ENCODE peak calls at places on chromosomes 13 and 19, in nine cellular contexts. N, K, C, Y, D, Z, B, H and S are unnamed samples.

GRCh38 chr19:47663435-47663910 is 49.7 kb upstream of the EHD2 start:
- DNase-seq in N (no peak), B (no peak), D (no peak), K (peak), Z (no peak), Y (no peak), C (no peak), H (no peak), S (peak)

GRCh38 chr19:55592391-55593090 is 6.8 kb downstream of the FIZ1 start:
- DNase-seq in K (no peak), C (no peak), N (no peak), H (no peak), Y (no peak), Z (no peak), D (no peak), B (no peak), S (no peak)

GRCh38 chr13:60047943-60048342 is 115.8 kb downstream of the DIAPH3 start:
- DNase-seq in H (no peak), D (peak), Y (no peak), N (no peak), C (no peak), Z (no peak), K (peak), B (peak), S (no peak)

GRCh38 chr19:44869728-44870470 is 21.2 kb upstream of the TOMM40 start:
- DNase-seq in H (peak), K (peak), B (no peak), D (no peak), C (no peak), Z (no peak), Y (no peak), N (peak), S (no peak)

GRCh38 chr13:112911883-112912282 is 57.1 kb upstream of the MCF2L start:
- DNase-seq in D (no peak), K (no peak), Z (no peak), Y (no peak), B (no peak), H (no peak), N (no peak), C (no peak), S (no peak)

GRCh38 chr13:97855570-97855970 is 97.9 kb upstream of the IPO5 start:
- DNase-seq in Z (no peak), N (no peak), C (no peak), K (peak), B (peak), Y (no peak), H (no peak), D (peak), S (peak)

GRCh38 chr13:113098163-113098732 is 7.3 kb upstream of the F7 start:
- DNase-seq in B (no peak), N (no peak), K (peak), C (no peak), Z (no peak), H (no peak), Y (no peak), D (no peak), S (peak)

GRCh38 chr19:18257503-18258470 is 16.5 kb downstream of the IQCN start:
- DNase-seq in Y (no peak), K (peak), H (no peak), C (no peak), N (no peak), D (no peak), B (no peak), Z (no peak), S (no peak)

GRCh38 chr19:3176715-3177501 is 1.7 kb upstream of the S1PR4 start:
- DNase-seq in D (no peak), K (peak), Z (no peak), C (no peak), N (no peak), Y (no peak), H (peak), B (no peak), S (peak)

GRCh38 chr19:16943942-16944625 is 55.3 kb downstream of the F2RL3 start:
- DNase-seq in C (no peak), Y (peak), Z (no peak), D (no peak), N (no peak), B (no peak), K (no peak), H (no peak), S (no peak)

GRCh38 chr13:33264620-33264978 is 21.0 kb downstream of the STARD13 start:
- DNase-seq in D (no peak), H (no peak), N (peak), K (no peak), B (no peak), C (no peak), Y (no peak), Z (no peak), S (no peak)

DNA sequence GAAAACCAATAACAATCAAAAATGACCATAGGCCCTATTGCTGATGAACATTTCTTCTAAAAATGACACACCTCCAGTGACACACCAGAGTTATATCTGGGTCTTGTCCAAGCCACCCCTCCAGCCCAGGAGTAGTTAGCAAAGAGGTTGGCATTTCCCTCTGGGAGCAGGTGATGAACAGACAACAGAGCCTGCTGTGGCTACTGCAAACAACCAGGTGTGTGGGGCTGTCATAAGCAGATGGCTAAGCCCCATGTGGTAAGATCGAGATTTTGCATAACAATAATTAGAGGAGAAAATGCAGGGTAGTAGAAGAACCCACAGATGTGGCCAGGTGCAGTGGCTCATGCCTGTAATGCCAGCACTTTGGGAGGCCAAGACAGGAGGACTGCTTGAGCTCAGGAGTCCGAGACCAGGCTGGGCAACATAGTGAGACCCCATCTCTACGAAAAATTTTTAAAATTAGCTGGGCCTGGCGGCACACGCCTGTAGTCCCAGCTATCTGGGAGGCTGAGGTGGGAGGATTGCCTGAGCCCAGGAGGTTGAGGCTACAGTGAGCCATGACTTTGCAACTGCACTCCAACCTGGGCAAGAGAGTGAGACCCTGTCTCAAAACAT is 5.0 kb downstream of the XRCC1 start:
- DNase-seq in N (no peak), Y (no peak), K (no peak), C (no peak), B (no peak), D (no peak), Z (no peak), H (no peak), S (no peak)
- TF ChIP-seq CTCF in N (no peak), Y (no peak), K (no peak), C (no peak), B (no peak), D (no peak), Z (no peak), H (no peak), S (no peak)

DNA sequence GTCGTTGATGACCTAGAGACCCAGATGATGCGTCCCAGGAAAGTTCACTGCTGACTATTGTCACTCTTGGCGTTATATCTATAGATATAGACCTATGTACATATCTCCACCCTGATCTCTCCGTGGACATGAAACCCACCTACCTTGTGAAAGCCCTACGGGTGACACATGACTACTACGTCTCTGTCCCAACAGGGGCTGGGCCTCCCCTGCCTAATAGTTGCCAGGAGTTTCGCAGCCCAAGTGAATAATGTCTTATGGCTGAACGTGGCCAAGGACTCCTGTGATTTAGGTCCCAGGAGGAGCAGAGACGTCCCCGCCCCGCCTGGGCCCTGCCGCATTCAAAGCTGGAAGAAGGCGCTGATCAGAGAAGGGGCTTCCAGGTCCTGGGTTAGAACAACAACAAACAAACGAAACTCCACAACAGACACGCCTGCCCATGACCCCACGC is 4.9 kb upstream of the POU4F1 start:
- DNase-seq in H (no peak), D (no peak), K (no peak), B (peak), Y (no peak), N (no peak), C (no peak), Z (no peak), S (no peak)
- H3K4me3 ChIP-seq in H (peak), D (peak), K (peak), B (peak), Y (no peak), N (peak), C (peak), Z (peak), S (peak)

GRCh38 chr13:44407379-44407778 is 33.8 kb downstream of the SERP2 start:
- DNase-seq in B (no peak), K (no peak), Z (no peak), H (no peak), Y (no peak), C (no peak), D (no peak), N (no peak), S (no peak)
- TF ChIP-seq CTCF in B (no peak), K (no peak), Z (no peak), H (no peak), Y (no peak), C (no peak), D (no peak), N (no peak), S (no peak)

GRCh38 chr19:10194500-10195198 is at the start of gene DNMT1:
- DNase-seq in D (peak), B (peak), Y (peak), N (peak), K (peak), Z (peak), C (peak), H (peak), S (peak)
- H3K4me3 ChIP-seq in D (peak), B (peak), Y (peak), N (peak), K (peak), Z (peak), C (peak), H (peak), S (peak)

GRCh38 chr13:87972568-87972967 is 301.4 kb downstream of the SLITRK5 start:
- DNase-seq in C (no peak), K (no peak), Y (no peak), B (no peak), D (no peak), Z (no peak), N (no peak), H (no peak), S (no peak)
- TF ChIP-seq CTCF in C (no peak), K (no peak), Y (no peak), B (no peak), D (no peak), Z (no peak), N (no peak), H (no peak), S (no peak)

GRCh38 chr19:34985249-34986022 is 14.7 kb upstream of the GRAMD1A start:
- DNase-seq in C (no peak), K (peak), Z (no peak), Y (peak), B (peak), D (peak), H (no peak), N (peak), S (peak)
- H3K4me3 ChIP-seq in C (no peak), K (no peak), Z (no peak), Y (no peak), B (no peak), D (no peak), H (no peak), N (no peak), S (no peak)

DNA sequence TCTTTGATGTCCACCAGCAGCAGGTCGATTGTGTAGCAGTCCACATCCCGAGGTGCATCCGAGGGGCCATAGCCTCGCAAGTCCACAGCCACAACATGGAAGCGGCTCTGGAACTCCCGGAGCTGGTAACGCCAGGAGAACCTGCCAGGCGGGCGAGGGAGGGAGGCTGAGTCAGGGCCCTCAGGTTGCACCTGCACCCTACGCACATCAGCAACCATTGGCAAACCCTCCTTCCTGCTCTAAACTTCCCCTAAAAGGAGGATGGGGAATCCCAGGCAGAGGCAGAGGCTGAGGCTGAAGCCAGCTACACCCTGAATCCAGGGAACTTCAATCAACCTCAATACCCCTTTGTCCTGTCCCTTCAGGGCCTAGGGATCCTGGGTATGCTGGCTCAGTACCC is 992 bp downstream of the EPHX3 start:
- DNase-seq in Z (no peak), Y (no peak), B (no peak), H (no peak), D (no peak), K (no peak), N (no peak), C (no peak), S (no peak)
- TF ChIP-seq CTCF in Z (no peak), Y (no peak), B (no peak), H (no peak), D (no peak), K (no peak), N (no peak), C (no peak), S (no peak)